ENCODE peak calls at places on chromosomes 6 and 20, in four cellular contexts. J, C, O and H are unnamed samples.
A peak's percentile ranks its signal among the peaks of the same experiment; 100 is the strongest.

GRCh38 chr20:9408422-9409300 is 105.7 kb upstream of the LAMP5 start:
- DNase-seq in O (no peak), C (no peak), J (no peak), H (no peak)

GRCh38 chr6:12545141-12545540 is 171.4 kb upstream of the PHACTR1 start:
- DNase-seq in O (no peak), C (no peak), J (no peak), H (no peak)

GRCh38 chr6:129710722-129711631 is 1.0 kb upstream of the ARHGAP18 start:
- DNase-seq in O (no peak), C (no peak), J (no peak), H (no peak)

GRCh38 chr6:132247381-132248159 is 153.7 kb downstream of the MOXD1 start:
- DNase-seq in J (no peak), O (no peak), C (no peak), H (no peak)

GRCh38 chr6:57221191-57221935 is 744 bp downstream of the RAB23 start:
- DNase-seq in O (peak; percentile 67), C (peak; percentile 64), J (peak; percentile 51), H (no peak)

GRCh38 chr6:156502969-156503504 is 274.1 kb upstream of the ARID1B start:
- DNase-seq in C (no peak), O (no peak), J (no peak), H (no peak)

GRCh38 chr20:64068381-64069208 is 5.6 kb downstream of the TCEA2 start:
- DNase-seq in O (no peak), C (no peak), J (no peak), H (no peak)

GRCh38 chr20:57381596-57382503 is 9.3 kb upstream of the RBM38 start:
- DNase-seq in C (peak; percentile 74), O (peak; percentile 94), J (peak; percentile 81), H (peak; percentile 80)

GRCh38 chr6:98639236-98639635 is 195.1 kb upstream of the POU3F2 start:
- DNase-seq in C (no peak), O (no peak), J (no peak), H (no peak)

GRCh38 chr20:33816191-33816590 is 5.0 kb downstream of the CHMP4B start:
- DNase-seq in O (no peak), J (no peak), C (no peak), H (no peak)

GRCh38 chr6:67475700-67476099 is 1159.4 kb upstream of the ADGRB3 start:
- DNase-seq in C (no peak), O (no peak), J (no peak), H (no peak)

GRCh38 chr6:2921520-2922115 is 18.5 kb upstream of the SERPINB9 start:
- DNase-seq in C (no peak), O (peak; percentile 25), J (no peak), H (no peak)

GRCh38 chr6:7165736-7166296 is 58.1 kb downstream of the RREB1 start:
- DNase-seq in C (no peak), O (no peak), J (no peak), H (no peak)

GRCh38 chr6:119170427-119171407 is 92.3 kb upstream of the FAM184A start:
- DNase-seq in O (no peak), J (no peak), C (no peak), H (no peak)

GRCh38 chr6:13488015-13488895 is 855 bp upstream of the GFOD1 start:
- DNase-seq in J (peak; percentile 3), O (peak; percentile 73), C (peak; percentile 52), H (no peak)

GRCh38 chr6:43904311-43905123 is 134.5 kb downstream of the VEGFA start:
- DNase-seq in C (no peak), J (no peak), O (no peak), H (no peak)

GRCh38 chr6:163355471-163355991 is 59.0 kb upstream of the QKI start:
- DNase-seq in J (no peak), O (peak; percentile 51), C (peak; percentile 86), H (no peak)

GRCh38 chr20:15297059-15297875 is 959.9 kb upstream of the FLRT3 start:
- DNase-seq in J (no peak), O (no peak), C (no peak), H (no peak)

GRCh38 chr6:148396926-148397325 is 54.3 kb downstream of the SASH1 start:
- DNase-seq in J (no peak), C (no peak), O (no peak), H (no peak)

GRCh38 chr6:39420300-39421265 is 98.1 kb upstream of the KCNK16 start:
- DNase-seq in J (no peak), C (peak; percentile 58), O (no peak), H (no peak)

GRCh38 chr20:45924391-45925261 is 9.9 kb upstream of the PCIF1 start:
- DNase-seq in C (peak; percentile 61), J (no peak), O (no peak), H (no peak)

GRCh38 chr6:2738373-2738979 is 12.2 kb downstream of the MYLK4 start:
- DNase-seq in C (no peak), J (peak; percentile 40), O (peak; percentile 64), H (peak; percentile 59)

GRCh38 chr6:85449818-85450577 is at the start of gene NT5E:
- DNase-seq in J (peak; percentile 67), O (peak; percentile 79), C (peak; percentile 72), H (peak; percentile 17)

GRCh38 chr6:8940356-8940755 is 505.0 kb upstream of the SLC35B3 start:
- DNase-seq in C (no peak), O (no peak), J (no peak), H (no peak)

GRCh38 chr6:24719125-24719931 is at the start of gene C6orf62:
- DNase-seq in O (peak; percentile 61), J (peak; percentile 60), C (peak; percentile 51), H (peak; percentile 19)

GRCh38 chr6:56618050-56618449 is 24.6 kb downstream of the DST start:
- DNase-seq in C (no peak), J (no peak), O (no peak), H (no peak)

GRCh38 chr6:8229913-8230312 is 127.6 kb upstream of the EEF1E1 start:
- DNase-seq in O (no peak), C (no peak), J (no peak), H (no peak)

GRCh38 chr6:136073216-136073615 is 176.9 kb downstream of the MTFR2 start:
- DNase-seq in C (no peak), O (no peak), J (no peak), H (no peak)

GRCh38 chr6:125781307-125781868 is 9.4 kb upstream of the NCOA7 start:
- DNase-seq in C (peak; percentile 46), O (peak; percentile 82), J (peak; percentile 6), H (no peak)

GRCh38 chr6:11700118-11700718 is 78.4 kb downstream of the ADTRP start:
- DNase-seq in C (no peak), J (peak; percentile 41), O (no peak), H (no peak)

GRCh38 chr20:23156170-23156841 is 70.2 kb upstream of the CD93 start:
- DNase-seq in J (no peak), C (peak; percentile 66), O (peak; percentile 69), H (no peak)
- H3K4me1 ChIP-seq in J (no peaks in the 10 kb centered on the region), C (peaks cover 56% of the 10 kb centered on the region), O (no peaks in the 10 kb centered on the region), H (no peaks in the 10 kb centered on the region)

DNA sequence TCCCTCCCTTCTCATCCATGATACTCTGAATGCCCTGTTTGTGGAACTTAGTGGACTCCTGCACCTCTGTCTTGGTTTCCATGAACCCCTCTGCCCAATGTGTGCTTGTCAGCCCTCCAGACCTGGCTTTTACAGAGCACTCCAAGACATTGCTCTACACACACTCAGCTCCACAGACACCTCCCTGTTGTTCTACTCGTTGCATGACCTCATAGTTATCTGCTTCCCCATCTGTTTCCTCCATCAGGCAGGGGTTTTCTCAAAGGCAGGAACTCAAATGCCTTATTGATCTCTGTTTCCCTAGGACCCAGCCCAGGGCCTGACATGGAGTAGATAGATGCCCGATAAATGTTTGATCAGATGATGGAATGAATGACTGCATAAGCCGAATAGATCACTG is 13.3 kb downstream of the PLCG1 start:
- DNase-seq in J (no peak), C (peak; percentile 21), O (no peak), H (peak; percentile 29)
- H3K4me1 ChIP-seq in J (peaks cover 100% of the 10 kb centered on the region), C (peaks cover 99% of the 10 kb centered on the region), O (peaks cover 6% of the 10 kb centered on the region), H (peaks cover 100% of the 10 kb centered on the region)

GRCh38 chr6:40743226-40743625 is 156.1 kb upstream of the LRFN2 start:
- DNase-seq in J (no peak), O (no peak), C (no peak), H (no peak)
- H3K4me1 ChIP-seq in J (no peaks in the 10 kb centered on the region), O (no peaks in the 10 kb centered on the region), C (no peaks in the 10 kb centered on the region), H (no peaks in the 10 kb centered on the region)

DNA sequence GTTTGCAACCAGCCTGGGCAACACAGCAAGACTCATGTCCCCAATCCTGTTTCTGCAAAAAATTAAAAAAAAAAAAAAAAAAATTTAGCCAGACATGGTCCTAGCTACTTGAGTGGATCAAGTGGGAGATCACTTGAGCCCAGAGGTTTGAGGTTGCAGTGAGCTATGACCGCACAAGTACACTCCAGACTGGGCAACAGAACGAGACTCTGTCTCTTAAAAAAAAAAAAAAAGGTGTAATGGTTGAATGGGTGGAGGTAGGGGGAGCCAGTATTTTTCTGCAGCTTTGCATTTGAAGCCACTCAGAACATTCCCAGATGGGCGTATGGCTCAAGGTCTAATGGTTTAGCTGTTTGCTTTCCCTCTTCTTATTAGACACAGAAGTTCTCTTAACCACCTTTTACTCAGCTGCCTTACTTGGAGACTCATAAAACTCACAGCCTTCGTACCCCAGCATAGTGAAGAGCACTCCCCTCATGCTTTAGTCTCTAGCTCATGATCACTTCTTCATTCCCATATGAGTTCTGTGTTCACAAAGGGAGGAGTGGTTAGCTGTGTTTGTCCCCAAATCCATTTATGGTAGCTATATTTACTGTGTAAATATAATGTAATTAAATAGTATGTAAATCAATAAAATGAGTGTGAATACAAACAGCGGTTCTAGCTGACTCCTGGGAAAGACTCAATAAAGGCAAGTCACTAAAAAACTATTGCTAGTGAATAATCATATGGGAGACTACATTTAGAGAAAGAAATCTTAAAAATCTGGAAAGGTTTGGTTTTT is 9.0 kb downstream of the FKBP1A start:
- DNase-seq in O (no peak), J (no peak), C (no peak), H (no peak)
- H3K4me1 ChIP-seq in O (peaks cover 5% of the 10 kb centered on the region), J (peaks cover 83% of the 10 kb centered on the region), C (peaks cover 80% of the 10 kb centered on the region), H (peaks cover 21% of the 10 kb centered on the region)

DNA sequence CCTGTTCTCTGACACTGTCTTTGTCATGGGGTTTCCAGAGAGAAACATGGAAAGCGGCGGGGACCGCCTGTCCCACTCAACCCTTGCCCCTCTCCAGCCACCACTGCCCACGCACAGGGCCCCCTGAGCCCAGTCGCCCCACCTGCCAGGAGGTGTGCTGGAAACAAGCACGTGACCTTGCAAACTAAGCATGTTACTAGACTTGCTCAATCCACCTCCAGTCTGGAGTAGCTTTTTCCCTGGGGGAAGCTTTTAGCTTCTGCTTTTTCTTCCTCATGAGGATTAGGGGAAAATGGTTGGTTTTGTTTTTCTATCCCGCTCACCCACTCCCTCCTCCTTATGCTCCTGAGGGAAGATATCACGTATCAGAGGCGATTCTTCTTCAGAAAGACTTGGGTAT is 105.7 kb downstream of the PLEKHG1 start:
- DNase-seq in O (no peak), C (no peak), J (no peak), H (no peak)
- H3K4me1 ChIP-seq in O (no peaks in the 10 kb centered on the region), C (peaks cover 15% of the 10 kb centered on the region), J (no peaks in the 10 kb centered on the region), H (no peaks in the 10 kb centered on the region)

DNA sequence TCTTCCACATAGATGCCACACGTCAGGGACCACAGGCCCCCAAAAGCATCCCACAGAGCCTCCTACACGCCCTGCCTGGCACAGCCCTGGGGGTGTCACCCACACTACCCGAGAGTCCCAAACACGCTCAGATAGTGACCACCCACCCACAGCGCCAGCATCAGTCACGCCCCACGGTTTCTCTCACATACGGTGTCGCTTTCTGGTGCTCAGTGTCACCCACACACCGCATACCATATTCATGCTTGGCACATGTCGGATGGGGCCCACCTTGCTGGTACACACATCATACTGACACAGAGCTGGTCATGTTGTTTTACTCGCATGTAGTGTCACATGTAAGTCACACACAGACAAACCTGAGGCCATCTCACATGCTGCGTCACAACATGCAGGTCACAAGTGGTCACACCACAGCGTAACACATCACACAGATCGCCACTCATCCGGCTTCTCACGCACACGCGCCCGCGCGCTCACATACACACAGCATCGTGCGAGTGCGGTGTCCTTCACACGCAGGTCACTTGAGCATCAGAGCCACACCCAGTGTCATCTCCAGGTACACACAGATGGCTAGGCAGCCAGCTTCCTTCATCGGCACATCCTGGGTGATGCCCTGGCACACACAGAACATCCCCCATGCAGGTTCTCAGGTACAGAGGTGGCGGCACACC is 3.4 kb downstream of the TEAD3 start:
- DNase-seq in J (no peak), O (no peak), C (peak; percentile 15), H (no peak)
- H3K4me1 ChIP-seq in J (peaks cover 6% of the 10 kb centered on the region), O (peaks cover 12% of the 10 kb centered on the region), C (peaks cover 82% of the 10 kb centered on the region), H (no peaks in the 10 kb centered on the region)